ENCODE peak calls at places on chromosomes 11 and 22, in six cellular contexts. M is HepG2, I is K562, L is GM12878, O is GM12891, J is H1. A is an unnamed sample.

GRCh38 chr22:46025225-46025972 is 48.4 kb upstream of the WNT7B start:
- DNase-seq in M (no peak), J (no peak), I (no peak), O (no peak), L (no peak), A (no peak)

GRCh38 chr11:20617346-20617745 is 17.9 kb downstream of the SLC6A5 start:
- DNase-seq in I (no peak), J (no peak), L (no peak), M (no peak), O (no peak), A (no peak)

GRCh38 chr11:66639066-66639813 is 737 bp downstream of the RBM4 start:
- DNase-seq in O (no peak), L (no peak), I (no peak), J (no peak), M (peak), A (no peak)

GRCh38 chr11:22634897-22635629 is 9.4 kb upstream of the FANCF start:
- DNase-seq in L (no peak), J (no peak), M (peak), O (no peak), I (no peak), A (no peak)

GRCh38 chr11:112826788-112827187 is 134.4 kb upstream of the NCAM1 start:
- DNase-seq in M (no peak), O (no peak), L (no peak), J (no peak), I (no peak), A (no peak)

GRCh38 chr22:50684986-50685385 is 12.4 kb downstream of the SHANK3 start:
- DNase-seq in I (no peak), O (peak), L (no peak), M (no peak), J (no peak), A (no peak)

GRCh38 chr22:30054764-30055069 is 25.5 kb upstream of the HORMAD2 start:
- DNase-seq in O (no peak), L (no peak), J (no peak), M (peak), I (no peak), A (no peak)

GRCh38 chr11:102010776-102011500 is 36.3 kb upstream of the CFAP300 start:
- DNase-seq in M (peak), O (no peak), L (no peak), J (peak), I (peak), A (no peak)

GRCh38 chr11:87368876-87369480 is 331.2 kb downstream of the TMEM135 start:
- DNase-seq in M (no peak), J (peak), O (no peak), L (no peak), I (no peak), A (no peak)

GRCh38 chr11:10534331-10534730 is 6.7 kb downstream of the RNF141 start:
- DNase-seq in O (no peak), M (no peak), J (no peak), L (no peak), I (no peak), A (no peak)

GRCh38 chr11:36356201-36356600 is 60.1 kb downstream of the PRR5L start:
- DNase-seq in J (no peak), L (peak), I (no peak), O (no peak), M (no peak), A (no peak)

GRCh38 chr11:71240865-71241691 is 11.3 kb downstream of the SHANK2 start:
- DNase-seq in M (peak), O (no peak), J (no peak), I (no peak), L (peak), A (no peak)

GRCh38 chr22:45217806-45218205 is 22.9 kb downstream of the KIAA0930 start:
- DNase-seq in I (no peak), M (no peak), O (no peak), J (no peak), L (no peak), A (no peak)

GRCh38 chr11:14567064-14567651 is 47.0 kb upstream of the PSMA1 start:
- DNase-seq in I (no peak), J (no peak), O (no peak), L (no peak), M (no peak), A (no peak)

GRCh38 chr22:50329236-50329635 is 2.4 kb upstream of the DENND6B start:
- DNase-seq in O (no peak), J (no peak), I (no peak), M (no peak), L (no peak), A (no peak)

GRCh38 chr11:120167659-120168058 is 29.7 kb upstream of the TRIM29 start:
- DNase-seq in I (peak), M (no peak), O (no peak), J (no peak), L (no peak), A (no peak)

GRCh38 chr11:120170741-120171261 is 32.9 kb upstream of the TRIM29 start:
- DNase-seq in O (no peak), M (no peak), I (peak), J (no peak), L (no peak), A (no peak)

GRCh38 chr11:120169981-120170698 is 32.2 kb upstream of the TRIM29 start:
- DNase-seq in M (no peak), I (no peak), O (no peak), L (no peak), J (no peak), A (no peak)

GRCh38 chr11:120168108-120168959 is 30.4 kb upstream of the TRIM29 start:
- DNase-seq in I (peak), L (no peak), M (no peak), O (no peak), J (no peak), A (no peak)

DNA sequence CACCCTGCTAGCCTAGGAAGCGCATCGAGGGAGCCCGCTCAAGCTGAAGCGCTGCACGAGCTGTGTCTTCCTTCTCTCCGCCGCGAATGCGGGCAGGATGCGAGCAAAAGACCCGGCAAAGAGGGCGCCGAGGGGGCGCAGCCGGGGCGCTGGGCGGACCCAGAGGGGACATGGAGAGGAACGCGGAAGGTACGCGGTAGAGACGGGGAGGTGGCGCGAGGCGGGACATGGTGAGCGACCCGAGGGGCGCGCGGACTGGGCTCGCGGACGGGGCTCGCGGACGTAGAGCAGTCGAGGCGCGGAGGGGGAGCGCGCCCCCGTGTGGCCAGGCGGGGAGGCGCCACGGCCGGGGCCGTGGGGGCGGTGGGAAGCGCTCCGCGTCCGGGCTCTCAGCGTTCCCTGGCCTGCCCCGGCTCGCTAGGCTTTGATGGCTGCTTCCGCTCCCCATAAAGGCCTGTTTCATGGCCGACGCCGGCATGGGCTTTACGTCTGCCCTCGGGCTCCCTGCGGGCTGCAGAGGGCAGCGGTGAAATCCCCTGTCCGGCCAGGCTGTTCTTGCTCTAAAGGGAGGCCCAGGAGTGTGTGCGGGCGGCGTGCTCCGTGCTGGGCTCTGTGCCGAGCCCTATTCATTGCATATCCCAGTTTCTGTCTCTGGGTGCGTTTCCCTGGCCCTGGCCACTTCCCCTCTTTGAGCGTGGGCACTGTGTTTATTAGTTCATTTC is 31.2 kb upstream of the TRIM29 start:
- DNase-seq in I (peak), M (peak), J (peak), O (peak), L (no peak), A (peak)
- TF ChIP-seq POLR2A in I (no peak), M (no peak), J (no peak), O (no peak), L (no peak), A (no peak)

GRCh38 chr11:121132211-121132976 is 31.4 kb downstream of the TECTA start:
- DNase-seq in M (no peak), J (no peak), I (no peak), L (no peak), O (no peak), A (no peak)
- TF ChIP-seq TAF1 in M (no peak), J (no peak), I (no peak), L (no peak), O (no peak), A (no peak)

GRCh38 chr11:73323464-73323863 is 15.4 kb downstream of the ARHGEF17 start:
- DNase-seq in I (no peak), L (no peak), J (no peak), O (no peak), M (peak), A (no peak)
- TF ChIP-seq POLR2AphosphoS5 in I (no peak), L (no peak), J (no peak), O (no peak), M (no peak), A (no peak)

DNA sequence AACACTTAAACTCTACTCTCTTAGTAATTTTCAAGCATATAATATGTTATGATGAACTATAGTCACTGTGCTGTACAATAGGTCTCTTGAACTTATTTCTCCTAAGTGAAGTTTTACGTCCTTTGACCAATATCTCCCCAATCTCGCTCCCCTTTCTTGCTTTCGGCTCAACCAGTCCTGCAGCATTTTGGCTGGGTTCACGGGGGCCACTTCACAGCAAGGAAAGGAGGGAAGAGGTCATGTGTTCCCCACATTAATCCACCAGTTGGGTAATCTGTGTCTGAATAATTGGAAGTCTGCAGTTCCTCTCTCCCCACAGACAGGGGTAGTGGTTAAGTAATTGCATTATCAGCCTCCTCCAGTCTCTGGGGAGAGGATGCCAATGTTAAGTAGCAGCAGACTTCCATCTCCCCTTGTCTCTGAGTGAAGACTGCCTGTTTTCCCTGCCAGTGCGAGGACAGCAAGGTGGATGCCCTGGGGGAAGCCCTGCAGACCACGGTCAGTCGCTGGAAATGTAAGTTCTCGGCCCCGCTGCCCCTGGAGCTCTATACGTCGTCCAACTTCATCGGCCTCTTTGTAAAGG is 59.2 kb upstream of the CRTAM start:
- DNase-seq in M (no peak), O (no peak), I (no peak), L (no peak), J (no peak), A (no peak)
- TF ChIP-seq POLR2A in M (no peak), O (no peak), I (no peak), L (no peak), J (no peak), A (no peak)

DNA sequence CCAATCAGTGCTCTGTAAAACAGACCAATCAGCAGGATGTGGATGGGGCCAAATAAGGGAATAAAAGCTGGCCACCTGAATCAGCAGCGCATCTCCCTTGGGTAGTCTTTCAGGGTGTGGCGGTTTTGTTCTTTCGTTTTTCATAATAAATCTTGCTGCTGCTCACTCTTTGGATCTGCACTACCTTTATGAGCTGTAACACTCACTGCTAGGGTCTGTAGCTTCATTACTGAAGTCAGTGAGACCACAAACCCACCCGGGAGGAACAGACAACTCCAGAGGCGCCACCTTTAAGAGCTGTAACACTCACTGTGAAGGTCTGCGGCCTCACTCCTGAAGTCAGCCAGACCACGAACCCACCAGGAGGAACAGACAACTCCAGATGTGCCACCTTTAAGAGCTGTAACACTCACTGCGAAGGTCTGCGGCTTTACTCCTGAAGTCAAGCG is 175.5 kb upstream of the PDGFD start:
- DNase-seq in L (no peak), M (no peak), I (no peak), J (no peak), O (no peak), A (no peak)
- TF ChIP-seq TAF1 in L (no peak), M (no peak), I (no peak), J (no peak), O (no peak), A (no peak)

DNA sequence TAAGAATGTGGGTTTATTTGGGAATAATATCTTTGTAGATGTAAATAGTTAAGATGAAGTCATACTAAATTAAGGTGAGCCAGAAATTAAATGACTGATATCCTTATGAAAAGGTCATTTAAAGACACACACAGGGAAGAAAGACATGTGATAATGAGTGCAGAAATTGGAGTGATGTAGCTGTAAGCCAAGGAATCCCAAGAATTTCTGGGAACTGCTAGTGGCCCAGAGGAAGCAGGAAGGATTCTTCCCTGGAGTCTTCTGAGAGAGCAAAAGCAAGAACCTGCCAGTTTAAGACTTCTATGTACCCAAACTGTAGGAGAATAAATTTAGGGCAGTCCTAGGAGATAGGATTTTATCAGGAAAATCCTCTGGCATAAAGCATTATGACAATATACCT is 66.9 kb downstream of the LRRC4C start:
- DNase-seq in I (no peak), M (no peak), O (no peak), L (no peak), J (no peak), A (no peak)
- TF ChIP-seq POLR2AphosphoS5 in I (no peak), M (no peak), O (no peak), L (no peak), J (no peak), A (no peak)

GRCh38 chr11:59560290-59560701 is 49.0 kb downstream of the OR4D9 start:
- DNase-seq in I (peak), L (peak), J (peak), M (peak), O (peak), A (no peak)
- TF ChIP-seq POLR2A in I (peak), L (no peak), J (no peak), M (no peak), O (peak), A (no peak)

GRCh38 chr11:105392546-105392945 is 217.3 kb upstream of the GRIA4 start:
- DNase-seq in L (no peak), M (no peak), I (no peak), O (no peak), J (no peak), A (no peak)

GRCh38 chr11:105389952-105390351 is 219.9 kb upstream of the GRIA4 start:
- DNase-seq in L (no peak), J (peak), M (no peak), O (no peak), I (no peak), A (no peak)

GRCh38 chr11:105398636-105399035 is 211.2 kb upstream of the GRIA4 start:
- DNase-seq in M (no peak), L (no peak), J (no peak), I (no peak), O (no peak), A (no peak)

GRCh38 chr11:105393326-105393725 is 216.5 kb upstream of the GRIA4 start:
- DNase-seq in L (no peak), J (no peak), O (no peak), I (no peak), M (no peak), A (no peak)
- TF ChIP-seq TAF1 in L (no peak), J (no peak), O (no peak), I (no peak), M (no peak), A (no peak)

GRCh38 chr11:114259124-114259526 is 37.1 kb upstream of the NNMT start:
- DNase-seq in I (no peak), J (no peak), M (no peak), O (no peak), L (no peak), A (no peak)
- TF ChIP-seq POLR2AphosphoS5 in I (no peak), J (no peak), M (no peak), O (no peak), L (no peak), A (no peak)